ENCODE peak calls at places on chromosomes 11 and 22, in five cellular contexts. One of them, this sample, is unnamed.

GRCh38 chr22:31321421-31321820 is 24.7 kb downstream of the PATZ1 start:
- DNase-seq in HTR-8/SVneo: no peak
- DNase-seq in esophagus muscularis mucosa: no peak
- DNase-seq in GM19239: no peak
- DNase-seq in EL: no peak
- DNase-seq in this sample: no peak

GRCh38 chr11:69320756-69321741 is 27.1 kb downstream of the MYEOV start:
- DNase-seq in HTR-8/SVneo: no peak
- DNase-seq in esophagus muscularis mucosa: no peak
- DNase-seq in GM19239: no peak
- DNase-seq in EL: peak
- DNase-seq in this sample: peak

GRCh38 chr11:133993107-133993506 is 36.3 kb upstream of the IGSF9B start:
- DNase-seq in HTR-8/SVneo: no peak
- DNase-seq in esophagus muscularis mucosa: no peak
- DNase-seq in GM19239: no peak
- DNase-seq in EL: no peak
- DNase-seq in this sample: no peak

GRCh38 chr11:75024068-75024449 is 35.3 kb downstream of the NEU3 start:
- DNase-seq in HTR-8/SVneo: no peak
- DNase-seq in esophagus muscularis mucosa: no peak
- DNase-seq in GM19239: no peak
- DNase-seq in EL: no peak
- DNase-seq in this sample: no peak

GRCh38 chr11:42410251-42410956 is 901.4 kb upstream of the API5 start:
- DNase-seq in HTR-8/SVneo: no peak
- DNase-seq in esophagus muscularis mucosa: no peak
- DNase-seq in GM19239: no peak
- DNase-seq in EL: no peak
- DNase-seq in this sample: peak

GRCh38 chr22:41285441-41285819 is 557 bp downstream of the RANGAP1 start:
- DNase-seq in HTR-8/SVneo: peak
- DNase-seq in esophagus muscularis mucosa: no peak
- DNase-seq in GM19239: peak
- DNase-seq in EL: peak
- DNase-seq in this sample: peak

GRCh38 chr11:34905666-34906065 is 10.5 kb downstream of the APIP start:
- DNase-seq in HTR-8/SVneo: no peak
- DNase-seq in esophagus muscularis mucosa: no peak
- DNase-seq in GM19239: no peak
- DNase-seq in EL: no peak
- DNase-seq in this sample: no peak

GRCh38 chr11:106077609-106078517 is at the start of gene AASDHPPT:
- DNase-seq in HTR-8/SVneo: peak
- DNase-seq in esophagus muscularis mucosa: no peak
- DNase-seq in GM19239: no peak
- DNase-seq in EL: peak
- DNase-seq in this sample: peak

GRCh38 chr22:46590334-46590733 is 29.9 kb upstream of the GRAMD4 start:
- DNase-seq in HTR-8/SVneo: no peak
- DNase-seq in esophagus muscularis mucosa: no peak
- DNase-seq in GM19239: no peak
- DNase-seq in EL: no peak
- DNase-seq in this sample: no peak

GRCh38 chr11:2744166-2744565 is 44.4 kb upstream of the KCNQ1OT1 start:
- DNase-seq in HTR-8/SVneo: no peak
- DNase-seq in esophagus muscularis mucosa: no peak
- DNase-seq in GM19239: no peak
- DNase-seq in EL: no peak
- DNase-seq in this sample: no peak

GRCh38 chr11:73012121-73012863 is 129.8 kb downstream of the FCHSD2 start:
- DNase-seq in HTR-8/SVneo: no peak
- DNase-seq in esophagus muscularis mucosa: no peak
- DNase-seq in GM19239: no peak
- DNase-seq in EL: peak
- DNase-seq in this sample: no peak

GRCh38 chr22:36160499-36160942 is at the start of gene APOL3:
- DNase-seq in HTR-8/SVneo: no peak
- DNase-seq in esophagus muscularis mucosa: peak
- DNase-seq in GM19239: no peak
- DNase-seq in EL: peak
- DNase-seq in this sample: peak

This sample was measured in fibroblast of villous mesenchyme.